ENCODE peak calls at places on chromosomes 3 and 15, in five cellular contexts. A, R, K, B and E are unnamed samples. For H3K36me3, the result is how much of the 10 kb centered on the place peaks cover.

GRCh38 chr15:99345832-99346462 is 94.7 kb downstream of the LRRC28 start:
- DNase-seq in R (no peak), B (no peak), K (no peak), A (no peak), E (no peak)

GRCh38 chr15:38879909-38880471 is 315.4 kb upstream of the RASGRP1 start:
- DNase-seq in K (peak), R (no peak), A (no peak), B (no peak), E (no peak)

GRCh38 chr15:84880007-84880406 is 4.5 kb upstream of the SLC28A1 start:
- DNase-seq in A (no peak), K (no peak), B (no peak), R (no peak), E (no peak)

GRCh38 chr3:152365766-152366593 is 97.3 kb downstream of the MBNL1 start:
- DNase-seq in A (no peak), R (no peak), B (no peak), K (no peak), E (no peak)

GRCh38 chr3:82448320-82448719 is 686.9 kb upstream of the GBE1 start:
- DNase-seq in K (no peak), R (no peak), B (no peak), A (no peak), E (no peak)

GRCh38 chr15:48385431-48385830 is 54.2 kb downstream of the DUT start:
- DNase-seq in A (no peak), B (no peak), K (no peak), R (no peak), E (no peak)

GRCh38 chr15:31297880-31298456 is 28.7 kb upstream of the KLF13 start:
- DNase-seq in B (peak), A (no peak), R (no peak), K (peak), E (peak)

GRCh38 chr15:99070268-99070667 is 34.6 kb upstream of the SYNM start:
- DNase-seq in K (no peak), A (no peak), B (no peak), R (no peak), E (no peak)

GRCh38 chr3:194536883-194537637 is 50.3 kb upstream of the ATP13A3 start:
- DNase-seq in B (peak), K (peak), R (no peak), A (no peak), E (no peak)

GRCh38 chr15:25810631-25811077 is 52.5 kb downstream of the ATP10A start:
- DNase-seq in R (no peak), B (no peak), A (no peak), K (no peak), E (no peak)

GRCh38 chr3:24222165-24222805 is 272.4 kb downstream of the THRB start:
- DNase-seq in K (no peak), A (no peak), B (no peak), R (no peak), E (no peak)

GRCh38 chr15:52283281-52283680 is 12.3 kb downstream of the MYO5C start:
- DNase-seq in R (no peak), B (no peak), A (no peak), K (no peak), E (peak)

GRCh38 chr3:27319847-27320526 is 49.2 kb downstream of the NEK10 start:
- DNase-seq in A (no peak), R (no peak), B (peak), K (peak), E (no peak)

GRCh38 chr15:85019815-85020590 is 38.3 kb downstream of the PDE8A start:
- DNase-seq in K (no peak), A (no peak), R (peak), B (no peak), E (no peak)

GRCh38 chr3:632571-633170 is 436.1 kb downstream of the CHL1 start:
- DNase-seq in K (peak), R (no peak), B (peak), A (peak), E (no peak)

GRCh38 chr3:99128205-99128604 is 226.7 kb upstream of the DCBLD2 start:
- DNase-seq in K (no peak), B (no peak), R (no peak), A (no peak), E (no peak)

GRCh38 chr3:93843981-93844380 is 129.7 kb downstream of the PROS1 start:
- DNase-seq in B (no peak), K (no peak), A (peak), R (no peak), E (no peak)

GRCh38 chr3:33186524-33187367 is 31.9 kb downstream of the SUSD5 start:
- DNase-seq in B (no peak), A (no peak), K (no peak), R (no peak), E (no peak)

GRCh38 chr3:184334470-184335158 is 2.8 kb upstream of the FAM131A start:
- DNase-seq in R (no peak), K (no peak), B (no peak), A (no peak), E (no peak)

GRCh38 chr15:63191895-63192603 is 2.6 kb downstream of the RAB8B start:
- DNase-seq in K (peak), R (peak), B (no peak), A (no peak), E (no peak)
- H3K4me3 ChIP-seq in K (peak), R (peak), B (no peak), A (no peak), E (no peak)

GRCh38 chr15:79887517-79887916 is 9.3 kb downstream of the MTHFS start:
- DNase-seq in B (no peak), K (no peak), R (no peak), A (no peak), E (no peak)
- H3K36me3 ChIP-seq in B (under half), K (under half), R (under half), A (under half), E (under half)

GRCh38 chr3:9970020-9970652 is 16.5 kb downstream of the EMC3 start:
- DNase-seq in K (no peak), A (no peak), B (no peak), R (no peak), E (no peak)

GRCh38 chr3:9966841-9967240 is 14.6 kb upstream of the PRRT3 start:
- DNase-seq in A (no peak), R (no peak), B (no peak), K (no peak), E (no peak)

GRCh38 chr3:9969632-9970019 is 17.0 kb downstream of the EMC3 start:
- DNase-seq in A (no peak), B (no peak), K (no peak), R (no peak), E (no peak)

DNA sequence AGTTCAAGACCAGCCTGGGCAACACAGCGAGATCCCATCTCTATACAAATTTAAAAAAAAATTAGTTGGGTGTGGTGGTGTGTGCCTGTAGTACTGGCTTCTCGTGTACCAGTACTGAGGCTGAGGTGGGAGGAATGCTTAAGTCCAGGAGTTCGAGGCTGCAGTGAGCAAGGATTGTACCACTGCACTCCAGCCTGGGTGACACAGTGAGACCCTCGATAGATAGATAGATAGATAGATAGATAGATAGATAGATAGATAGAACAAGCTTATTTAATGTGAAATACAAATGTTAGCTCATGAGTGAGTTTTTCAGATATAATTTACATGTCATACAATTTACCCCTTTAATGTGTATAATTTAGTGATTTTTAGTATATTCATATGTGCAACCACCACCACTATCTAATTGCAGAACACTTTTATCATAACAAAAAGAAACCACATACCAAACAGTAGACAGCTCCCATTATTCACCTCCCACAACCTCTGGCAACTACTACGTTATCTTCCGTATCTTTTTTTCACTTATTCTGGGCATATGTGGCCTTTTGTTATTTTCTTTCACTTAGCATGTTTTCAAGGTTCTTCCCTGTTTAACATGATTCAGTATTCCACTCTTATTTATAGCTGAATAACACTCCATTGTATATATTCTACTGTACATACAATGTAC is 13.1 kb upstream of the PRRT3 start:
- DNase-seq in A (no peak), B (no peak), R (no peak), K (no peak), E (no peak)
- TF ChIP-seq POLR2AphosphoS5 in A (no peak), B (no peak), R (no peak), K (no peak), E (no peak)

DNA sequence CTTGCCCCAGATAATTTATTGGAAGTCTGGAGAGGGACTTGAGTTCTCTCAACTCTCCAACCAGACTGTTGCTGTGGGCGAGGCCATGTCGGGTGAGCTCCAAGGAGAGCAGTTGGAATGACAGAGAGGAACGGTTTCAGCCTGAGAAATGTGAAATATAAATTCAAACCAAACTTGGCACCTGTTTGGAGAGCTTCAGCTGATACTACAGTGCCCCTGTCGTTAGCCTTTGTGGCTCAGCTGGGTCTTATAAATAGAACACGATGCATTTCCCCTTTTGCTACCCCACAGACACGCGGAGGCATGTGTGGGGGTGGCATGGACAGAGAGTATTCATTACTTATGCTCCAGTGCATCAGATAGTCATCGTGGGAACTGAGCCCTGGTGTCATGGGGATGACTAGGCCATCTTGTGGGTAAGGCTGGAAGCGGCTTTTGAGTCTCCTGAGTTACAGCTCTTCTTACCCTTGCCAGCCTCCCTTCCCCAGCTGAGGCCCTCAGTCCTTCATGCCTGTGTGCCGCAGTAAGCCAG is 15.6 kb downstream of the SMAD3 start:
- DNase-seq in A (no peak), R (peak), K (no peak), B (no peak), E (no peak)
- H3K4me3 ChIP-seq in A (no peak), R (peak), K (no peak), B (no peak), E (no peak)

GRCh38 chr15:40981186-40981585 is 27.9 kb downstream of the CHAC1 start:
- DNase-seq in K (no peak), R (no peak), A (no peak), B (no peak), E (no peak)
- H3K36me3 ChIP-seq in K (half or more), R (under half), A (half or more), B (half or more), E (half or more)

DNA sequence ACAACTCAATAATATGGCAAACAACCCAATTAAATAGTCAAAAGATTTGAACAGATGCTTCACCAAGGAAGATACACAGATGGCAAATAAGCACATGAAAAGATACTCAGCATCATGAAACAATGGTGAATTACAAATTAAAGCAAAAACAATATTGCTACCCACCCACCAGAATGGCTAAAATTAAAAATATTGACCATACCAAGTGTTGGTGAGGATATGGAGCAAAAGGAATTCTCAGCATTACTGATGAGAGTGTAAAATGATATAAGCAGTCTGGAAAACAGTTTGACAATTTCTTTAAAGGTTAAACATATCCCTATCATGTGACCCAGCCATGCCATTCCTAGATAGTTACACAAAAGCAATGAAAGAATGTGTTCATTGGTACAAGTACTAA is 5.7 kb upstream of the PXYLP1 start:
- DNase-seq in R (no peak), B (no peak), A (no peak), K (no peak), E (no peak)
- TF ChIP-seq POLR2AphosphoS5 in R (no peak), B (no peak), A (no peak), K (no peak), E (no peak)

DNA sequence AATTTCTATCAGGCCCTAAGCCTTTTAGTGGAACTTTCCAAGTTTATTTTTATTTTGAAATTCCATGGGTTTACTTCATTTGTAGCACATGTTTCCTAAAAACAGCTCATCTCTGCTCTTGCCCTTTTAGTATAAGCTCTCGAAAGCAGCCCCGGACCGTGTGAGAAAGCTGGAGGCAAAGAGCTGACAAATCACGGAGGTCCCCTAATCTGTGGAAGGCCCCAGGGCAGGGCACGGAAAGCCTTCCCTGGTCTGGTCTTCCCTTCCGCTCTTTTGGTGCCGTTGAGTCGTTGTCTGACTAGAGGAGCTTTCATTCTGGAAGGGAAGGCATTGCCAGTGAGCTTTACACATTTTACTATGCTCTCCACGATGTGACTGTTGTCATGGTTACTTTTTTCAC is 71.8 kb downstream of the CYP19A1 start:
- DNase-seq in B (no peak), K (no peak), R (no peak), A (no peak), E (no peak)
- H3K4me3 ChIP-seq in B (peak), K (peak), R (no peak), A (no peak), E (peak)

GRCh38 chr3:196812853-196813252 is 54.9 kb upstream of the SENP5 start:
- DNase-seq in B (no peak), A (no peak), K (no peak), R (no peak), E (no peak)
- H3K36me3 ChIP-seq in B (half or more), A (under half), K (half or more), R (under half), E (half or more)

GRCh38 chr15:66891776-66892175 is 173.6 kb upstream of the SMAD3 start:
- DNase-seq in R (no peak), K (no peak), A (no peak), B (no peak), E (peak)
- TF ChIP-seq POLR2AphosphoS5 in R (no peak), K (no peak), A (no peak), B (no peak), E (no peak)

DNA sequence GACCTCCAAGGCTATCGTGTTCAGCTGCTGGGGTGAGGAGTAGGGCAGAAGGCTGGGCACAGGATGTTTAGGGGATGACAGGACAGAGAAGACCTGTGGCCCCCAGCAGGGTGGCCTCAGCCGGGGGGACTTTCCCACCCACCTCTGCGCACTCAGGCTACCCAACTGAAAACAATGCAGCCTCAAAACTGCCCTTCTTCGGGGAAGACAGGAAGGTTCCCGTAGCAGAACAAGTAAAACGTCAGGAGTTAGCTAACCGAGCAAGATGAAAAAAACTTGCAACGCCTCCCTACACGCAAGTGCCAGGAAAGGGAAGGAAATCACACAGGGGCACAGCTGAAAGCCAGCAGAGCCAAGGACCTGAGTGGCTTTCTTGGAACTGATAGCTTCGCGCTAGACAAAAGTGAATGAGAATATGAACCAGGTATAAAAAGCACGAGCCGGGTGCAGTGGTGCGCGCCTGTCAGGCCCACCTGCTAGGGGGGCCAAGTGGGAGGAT is 38.4 kb upstream of the FURIN start:
- DNase-seq in R (no peak), K (no peak), B (no peak), A (no peak), E (no peak)
- H3K4me3 ChIP-seq in R (peak), K (no peak), B (no peak), A (no peak), E (no peak)